ENCODE peak calls at places on chromosomes 13 and 19, in nine cellular contexts. Z, K, T, Y, G, H, U, I and D are unnamed samples.

GRCh38 chr19:38496116-38496515 is 62.6 kb downstream of the RYR1 start:
- DNase-seq in Z (no peak), K (no peak), T (no peak), Y (no peak), G (no peak), H (no peak), U (no peak), I (no peak), D (no peak)

GRCh38 chr13:71290963-71291937 is 575.8 kb downstream of the DACH1 start:
- DNase-seq in Z (peak), K (no peak), T (peak), Y (peak), G (peak), H (no peak), U (peak), I (peak), D (no peak)

GRCh38 chr13:40316301-40316700 is 350.1 kb downstream of the FOXO1 start:
- DNase-seq in Z (no peak), K (no peak), T (no peak), Y (no peak), G (no peak), H (no peak), U (no peak), I (no peak), D (no peak)

GRCh38 chr13:112868308-112868707 is 100.7 kb upstream of the MCF2L start:
- DNase-seq in Z (no peak), K (no peak), T (no peak), Y (no peak), G (no peak), H (no peak), U (no peak), I (no peak), D (no peak)

GRCh38 chr13:97567510-97568243 is 133.7 kb downstream of the RAP2A start:
- DNase-seq in Z (peak), K (no peak), T (no peak), Y (peak), G (peak), H (no peak), U (no peak), I (no peak), D (peak)

GRCh38 chr19:15197275-15198005 is 3.4 kb downstream of the NOTCH3 start:
- DNase-seq in Z (peak), K (no peak), T (no peak), Y (peak), G (peak), H (no peak), U (no peak), I (no peak), D (no peak)

GRCh38 chr13:46354143-46355087 is 32.6 kb downstream of the RUBCNL start:
- DNase-seq in Z (peak), K (no peak), T (no peak), Y (peak), G (no peak), H (no peak), U (peak), I (no peak), D (no peak)

GRCh38 chr19:31119951-31120690 is 229.1 kb downstream of the TSHZ3 start:
- DNase-seq in Z (no peak), K (no peak), T (no peak), Y (no peak), G (no peak), H (no peak), U (no peak), I (no peak), D (no peak)

GRCh38 chr13:95246292-95247082 is 54.8 kb downstream of the ABCC4 start:
- DNase-seq in Z (no peak), K (no peak), T (no peak), Y (no peak), G (no peak), H (no peak), U (no peak), I (no peak), D (no peak)

GRCh38 chr13:34864650-34865049 is 77.4 kb upstream of the NBEA start:
- DNase-seq in Z (no peak), K (no peak), T (no peak), Y (peak), G (no peak), H (no peak), U (no peak), I (no peak), D (no peak)

GRCh38 chr13:59483441-59484116 is 680.1 kb downstream of the DIAPH3 start:
- DNase-seq in Z (peak), K (no peak), T (no peak), Y (no peak), G (no peak), H (no peak), U (no peak), I (peak), D (no peak)

GRCh38 chr13:40344270-40345148 is 321.9 kb downstream of the FOXO1 start:
- DNase-seq in Z (peak), K (no peak), T (no peak), Y (peak), G (no peak), H (no peak), U (no peak), I (no peak), D (no peak)

GRCh38 chr19:58346961-58347929 is 6.0 kb downstream of the A1BG start:
- DNase-seq in Z (peak), K (no peak), T (peak), Y (peak), G (peak), H (no peak), U (peak), I (peak), D (peak)

GRCh38 chr19:18300930-18301717 is 19.7 kb upstream of the JUND start:
- DNase-seq in Z (peak), K (no peak), T (no peak), Y (peak), G (peak), H (peak), U (peak), I (peak), D (peak)

GRCh38 chr13:62710766-62711165 is 1295.1 kb upstream of the PCDH20 start:
- DNase-seq in Z (no peak), K (no peak), T (no peak), Y (no peak), G (no peak), H (no peak), U (no peak), I (no peak), D (no peak)

GRCh38 chr13:78603240-78603947 is at the start of gene POU4F1:
- DNase-seq in Z (no peak), K (no peak), T (peak), Y (peak), G (peak), H (no peak), U (no peak), I (no peak), D (peak)

GRCh38 chr13:110265682-110266430 is 41.1 kb downstream of the COL4A1 start:
- DNase-seq in Z (no peak), K (no peak), T (no peak), Y (no peak), G (no peak), H (peak), U (no peak), I (peak), D (no peak)

GRCh38 chr13:46031581-46032263 is 20.8 kb downstream of the ZC3H13 start:
- DNase-seq in Z (peak), K (no peak), T (no peak), Y (peak), G (no peak), H (no peak), U (no peak), I (no peak), D (no peak)

GRCh38 chr19:8585894-8586750 is 8.9 kb upstream of the MYO1F start:
- DNase-seq in Z (peak), K (no peak), T (peak), Y (no peak), G (no peak), H (no peak), U (no peak), I (peak), D (peak)

GRCh38 chr13:51981355-51981754 is 29.9 kb downstream of the ATP7B start:
- DNase-seq in Z (peak), K (no peak), T (no peak), Y (no peak), G (no peak), H (no peak), U (peak), I (no peak), D (no peak)

GRCh38 chr19:43699506-43700367 is 16.1 kb upstream of the IRGC start:
- DNase-seq in Z (peak), K (no peak), T (no peak), Y (peak), G (peak), H (no peak), U (peak), I (peak), D (peak)

GRCh38 chr19:38713227-38713649 is 31.0 kb downstream of the CAPN12 start:
- DNase-seq in Z (peak), K (no peak), T (no peak), Y (peak), G (peak), H (no peak), U (no peak), I (peak), D (no peak)

GRCh38 chr13:21611385-21611784 is 7.4 kb upstream of the MICU2 start:
- DNase-seq in Z (no peak), K (no peak), T (no peak), Y (no peak), G (no peak), H (no peak), U (no peak), I (no peak), D (no peak)

GRCh38 chr19:41373993-41374392 is 2.3 kb upstream of the TMEM91 start:
- DNase-seq in Z (peak), K (no peak), T (no peak), Y (peak), G (peak), H (peak), U (peak), I (peak), D (peak)

GRCh38 chr19:18541992-18542935 is 1.1 kb downstream of the FKBP8 start:
- DNase-seq in Z (no peak), K (no peak), T (no peak), Y (no peak), G (no peak), H (no peak), U (no peak), I (no peak), D (no peak)

GRCh38 chr19:45958763-45959516 is 14.7 kb downstream of the NOVA2 start:
- DNase-seq in Z (no peak), K (no peak), T (no peak), Y (no peak), G (no peak), H (no peak), U (no peak), I (no peak), D (no peak)

GRCh38 chr13:81929988-81930387 is 1589.1 kb upstream of the SPRY2 start:
- DNase-seq in Z (peak), K (no peak), T (no peak), Y (peak), G (no peak), H (no peak), U (no peak), I (no peak), D (no peak)

GRCh38 chr13:86765462-86765861 is 905.7 kb upstream of the SLITRK5 start:
- DNase-seq in Z (no peak), K (no peak), T (no peak), Y (no peak), G (no peak), H (no peak), U (no peak), I (no peak), D (no peak)

GRCh38 chr13:85543144-85543543 is 256.1 kb downstream of the SLITRK6 start:
- DNase-seq in Z (peak), K (no peak), T (no peak), Y (no peak), G (no peak), H (no peak), U (no peak), I (no peak), D (no peak)

GRCh38 chr13:84126671-84127171 is 244.4 kb upstream of the SLITRK1 start:
- DNase-seq in Z (peak), K (no peak), T (no peak), Y (no peak), G (peak), H (no peak), U (peak), I (no peak), D (no peak)

GRCh38 chr19:40398417-40399056 is 8.6 kb upstream of the HIPK4 start:
- DNase-seq in Z (peak), K (no peak), T (peak), Y (no peak), G (no peak), H (no peak), U (peak), I (no peak), D (peak)

GRCh38 chr13:98142427-98143156 is at the start of gene FARP1:
- DNase-seq in Z (peak), K (no peak), T (no peak), Y (peak), G (peak), H (no peak), U (no peak), I (peak), D (peak)

GRCh38 chr13:110628477-110628793 is 13.1 kb downstream of the NAXD start:
- DNase-seq in Z (peak), K (no peak), T (no peak), Y (peak), G (peak), H (no peak), U (peak), I (no peak), D (no peak)

GRCh38 chr19:7535035-7535992 is at the start of gene PNPLA6:
- DNase-seq in Z (peak), K (peak), T (peak), Y (peak), G (peak), H (peak), U (peak), I (peak), D (peak)

GRCh38 chr13:112067871-112068305 is 939 bp downstream of the SOX1 start:
- DNase-seq in Z (no peak), K (no peak), T (no peak), Y (peak), G (no peak), H (no peak), U (no peak), I (no peak), D (no peak)

GRCh38 chr19:56403764-56404704 is at the start of gene ZNF583:
- DNase-seq in Z (peak), K (peak), T (peak), Y (peak), G (peak), H (peak), U (peak), I (peak), D (peak)

GRCh38 chr19:5045956-5046338 is 77.0 kb downstream of the KDM4B start:
- DNase-seq in Z (no peak), K (no peak), T (no peak), Y (no peak), G (no peak), H (no peak), U (no peak), I (no peak), D (no peak)
- H3K4me3 ChIP-seq in Z (no peak), K (no peak), T (no peak), Y (no peak), G (no peak), H (no peak), U (no peak), I (no peak), D (no peak)

GRCh38 chr19:10963865-10964264 is 3.0 kb downstream of the SMARCA4 start:
- DNase-seq in Z (no peak), K (no peak), T (no peak), Y (no peak), G (no peak), H (no peak), U (no peak), I (no peak), D (no peak)
- H3K4me3 ChIP-seq in Z (no peak), K (no peak), T (no peak), Y (no peak), G (no peak), H (no peak), U (no peak), I (no peak), D (no peak)

GRCh38 chr19:51274037-51274370 is 23.1 kb downstream of the SIGLECL1 start:
- DNase-seq in Z (no peak), K (no peak), T (no peak), Y (no peak), G (no peak), H (no peak), U (no peak), I (no peak), D (no peak)
- H3K4me3 ChIP-seq in Z (no peak), K (no peak), T (no peak), Y (no peak), G (no peak), H (no peak), U (no peak), I (no peak), D (no peak)

DNA sequence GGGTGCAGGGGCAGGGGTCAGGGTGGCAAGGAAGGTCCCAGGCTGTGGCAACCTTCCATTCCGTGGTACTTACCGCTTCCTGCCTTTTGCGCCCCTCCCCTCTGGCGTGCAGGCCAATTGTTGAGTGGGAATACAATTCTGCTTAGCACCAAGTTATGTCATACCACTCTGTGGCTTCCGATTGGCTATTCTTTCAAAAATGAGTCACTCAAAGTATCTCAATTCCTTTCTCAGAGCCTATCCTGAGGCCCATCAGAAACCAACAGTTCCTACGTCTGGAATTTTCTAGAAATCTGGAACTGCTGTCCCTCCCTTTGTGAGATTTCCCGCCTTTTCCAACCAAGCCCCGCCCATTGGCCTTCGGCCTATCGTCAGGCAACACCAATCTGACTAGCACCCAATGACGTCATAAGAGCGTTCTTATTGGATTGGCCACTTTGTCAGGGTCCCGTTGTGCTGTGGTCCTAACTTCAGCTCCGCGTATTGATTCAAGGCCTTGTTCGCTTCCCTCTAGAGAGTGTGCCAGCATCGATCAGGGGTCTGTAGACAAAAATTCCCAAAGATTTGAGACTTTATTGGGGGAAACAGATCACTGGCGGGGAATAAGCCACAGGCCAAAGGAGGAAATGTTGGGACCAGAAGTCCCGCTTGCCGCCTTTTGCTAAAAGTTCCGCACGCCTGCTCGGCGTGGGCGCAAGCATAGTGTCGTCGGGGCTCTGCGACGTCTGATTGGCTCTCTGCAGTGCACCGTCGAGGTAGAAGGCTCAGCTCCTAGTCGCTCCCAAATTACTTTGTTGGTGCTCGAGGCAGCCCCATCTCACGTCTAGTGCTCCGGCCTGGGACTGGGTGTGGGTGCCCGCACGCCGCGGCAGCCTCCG is 11.7 kb downstream of the NTN5 start:
- DNase-seq in Z (peak), K (no peak), T (peak), Y (peak), G (peak), H (peak), U (peak), I (peak), D (peak)
- H3K4me3 ChIP-seq in Z (no peak), K (no peak), T (no peak), Y (no peak), G (no peak), H (peak), U (no peak), I (peak), D (no peak)